ENCODE peak calls at places on chromosomes 3 and 15, in nine cellular contexts. P is M059J; D is foreskin melanocyte; O is T-helper 1 cell; C is mucosa of descending colon; E is effector memory CD8-positive, alpha-beta T cell; Q is DMS79; B is AG10803; V is stomach. W is an unnamed sample.

GRCh38 chr15:66287461-66288055 is 5.8 kb upstream of the DIS3L start:
- DNase-seq in O (no peak), B (peak; percentile 26), D (peak; percentile 31), P (peak; percentile 41), Q (no peak), E (no peak), V (no peak), C (no peak), W (peak; percentile 50)

GRCh38 chr3:124246949-124247348 is 255.0 kb upstream of the ROPN1 start:
- DNase-seq in V (no peak), C (no peak), E (no peak), B (peak; percentile 13), Q (no peak), O (no peak), P (peak; percentile 56), D (no peak), W (peak; percentile 39)

GRCh38 chr15:90037961-90038633 is 37.0 kb downstream of the ZNF710 start:
- DNase-seq in Q (no peak), C (no peak), O (no peak), B (no peak), D (no peak), E (peak; percentile 31), P (peak; percentile 17), V (no peak), W (no peak)

GRCh38 chr3:123876858-123877257 is 7.3 kb downstream of the MYLK start:
- DNase-seq in C (no peak), E (no peak), V (no peak), D (no peak), B (no peak), O (no peak), Q (no peak), P (no peak), W (no peak)

GRCh38 chr15:72472907-72473669 is 1.0 kb upstream of the ARIH1 start:
- DNase-seq in C (no peak), P (peak; percentile 13), D (peak; percentile 20), E (no peak), V (no peak), Q (no peak), O (no peak), B (peak; percentile 50), W (peak; percentile 37)

GRCh38 chr3:169085827-169086226 is 577.7 kb downstream of the MECOM start:
- DNase-seq in Q (no peak), D (peak; percentile 81), P (peak; percentile 95), V (no peak), C (no peak), O (no peak), B (peak; percentile 98), E (no peak), W (peak; percentile 85)

GRCh38 chr3:197186887-197187588 is 111.4 kb downstream of the DLG1 start:
- DNase-seq in V (no peak), O (no peak), B (peak; percentile 57), E (peak; percentile 12), C (no peak), P (peak; percentile 70), Q (peak; percentile 47), D (peak; percentile 51), W (peak; percentile 56)

GRCh38 chr3:102156426-102156825 is 278.4 kb upstream of the ZPLD1 start:
- DNase-seq in C (no peak), P (peak; percentile 99), V (no peak), D (no peak), E (no peak), B (peak; percentile 83), O (no peak), Q (no peak), W (peak; percentile 95)

GRCh38 chr3:148604270-148605085 is 93.2 kb upstream of the AGTR1 start:
- DNase-seq in D (no peak), E (no peak), Q (no peak), C (peak; percentile 29), P (no peak), O (no peak), B (peak; percentile 50), V (no peak), W (no peak)

GRCh38 chr3:100260081-100260684 is 609 bp upstream of the TBC1D23 start:
- DNase-seq in P (peak; percentile 64), V (no peak), D (no peak), C (peak; percentile 65), O (no peak), E (no peak), Q (no peak), B (peak; percentile 33), W (no peak)

GRCh38 chr3:194250104-194251002 is 100.8 kb downstream of the CPN2 start:
- DNase-seq in B (peak; percentile 88), V (peak; percentile 7), O (no peak), Q (peak; percentile 49), C (peak; percentile 72), P (no peak), D (no peak), E (no peak), W (no peak)

GRCh38 chr3:133248389-133248788 is 151.5 kb upstream of the BFSP2 start:
- DNase-seq in D (no peak), Q (no peak), P (no peak), E (no peak), B (no peak), O (no peak), C (no peak), V (no peak), W (no peak)

GRCh38 chr3:14237431-14237830 is 58.8 kb downstream of the LSM3 start:
- DNase-seq in V (no peak), D (no peak), Q (no peak), P (no peak), C (no peak), E (no peak), B (no peak), O (no peak), W (no peak)

GRCh38 chr3:42871592-42872196 is 4.0 kb downstream of the CYP8B1 start:
- DNase-seq in E (no peak), V (no peak), Q (peak; percentile 46), B (no peak), O (no peak), P (no peak), C (no peak), D (no peak), W (no peak)

W was measured in HT1080.